ENCODE peak calls at places on chromosome 3, in eight cellular contexts. One of them, this sample, is unnamed.

GRCh38 chr3:179589143-179589542 is 15.3 kb downstream of the MRPL47 start:
- DNase-seq in AG09319: no peak
- DNase-seq in lower leg skin: no peak
- DNase-seq in fibroblast of lung: peak
- DNase-seq in progenitor cell of endocrine pancreas: no peak
- DNase-seq in endothelial cell: no peak
- DNase-seq in glutamatergic neuron: no peak
- DNase-seq in foreskin fibroblast: no peak
- DNase-seq in this sample: no peak

GRCh38 chr3:69737396-69737795 is 1.9 kb upstream of the MITF start:
- DNase-seq in AG09319: no peak
- DNase-seq in lower leg skin: no peak
- DNase-seq in fibroblast of lung: no peak
- DNase-seq in progenitor cell of endocrine pancreas: no peak
- DNase-seq in endothelial cell: no peak
- DNase-seq in glutamatergic neuron: no peak
- DNase-seq in foreskin fibroblast: no peak
- DNase-seq in this sample: no peak

GRCh38 chr3:123390865-123391613 is 57.9 kb downstream of the ADCY5 start:
- DNase-seq in AG09319: peak
- DNase-seq in lower leg skin: peak
- DNase-seq in fibroblast of lung: peak
- DNase-seq in progenitor cell of endocrine pancreas: no peak
- DNase-seq in endothelial cell: no peak
- DNase-seq in glutamatergic neuron: no peak
- DNase-seq in foreskin fibroblast: peak
- DNase-seq in this sample: no peak

GRCh38 chr3:168933614-168934013 is 729.9 kb downstream of the MECOM start:
- DNase-seq in AG09319: no peak
- DNase-seq in lower leg skin: no peak
- DNase-seq in fibroblast of lung: peak
- DNase-seq in progenitor cell of endocrine pancreas: no peak
- DNase-seq in endothelial cell: no peak
- DNase-seq in glutamatergic neuron: no peak
- DNase-seq in foreskin fibroblast: no peak
- DNase-seq in this sample: no peak

GRCh38 chr3:190424108-190424477 is 25.6 kb downstream of the TMEM207 start:
- DNase-seq in AG09319: no peak
- DNase-seq in lower leg skin: no peak
- DNase-seq in fibroblast of lung: no peak
- DNase-seq in progenitor cell of endocrine pancreas: no peak
- DNase-seq in endothelial cell: no peak
- DNase-seq in glutamatergic neuron: no peak
- DNase-seq in foreskin fibroblast: no peak
- DNase-seq in this sample: no peak

GRCh38 chr3:24128195-24129005 is 183.3 kb downstream of the NR1D2 start:
- DNase-seq in AG09319: peak
- DNase-seq in lower leg skin: no peak
- DNase-seq in fibroblast of lung: peak
- DNase-seq in progenitor cell of endocrine pancreas: no peak
- DNase-seq in endothelial cell: no peak
- DNase-seq in glutamatergic neuron: no peak
- DNase-seq in foreskin fibroblast: peak
- DNase-seq in this sample: no peak

GRCh38 chr3:114848087-114848486 is 299.0 kb downstream of the ZBTB20 start:
- DNase-seq in AG09319: no peak
- DNase-seq in lower leg skin: no peak
- DNase-seq in fibroblast of lung: no peak
- DNase-seq in progenitor cell of endocrine pancreas: no peak
- DNase-seq in endothelial cell: no peak
- DNase-seq in glutamatergic neuron: no peak
- DNase-seq in foreskin fibroblast: no peak
- DNase-seq in this sample: no peak

GRCh38 chr3:151434151-151434890 is 26.5 kb downstream of the IGSF10 start:
- DNase-seq in AG09319: peak
- DNase-seq in lower leg skin: no peak
- DNase-seq in fibroblast of lung: peak
- DNase-seq in progenitor cell of endocrine pancreas: no peak
- DNase-seq in endothelial cell: no peak
- DNase-seq in glutamatergic neuron: no peak
- DNase-seq in foreskin fibroblast: peak
- DNase-seq in this sample: no peak

GRCh38 chr3:191303596-191303995 is 25.6 kb upstream of the CCDC50 start:
- DNase-seq in AG09319: no peak
- DNase-seq in lower leg skin: no peak
- DNase-seq in fibroblast of lung: peak
- DNase-seq in progenitor cell of endocrine pancreas: no peak
- DNase-seq in endothelial cell: no peak
- DNase-seq in glutamatergic neuron: no peak
- DNase-seq in foreskin fibroblast: no peak
- DNase-seq in this sample: no peak

GRCh38 chr3:191263365-191263764 is 64.3 kb downstream of the OSTN start:
- DNase-seq in AG09319: no peak
- DNase-seq in lower leg skin: no peak
- DNase-seq in fibroblast of lung: no peak
- DNase-seq in progenitor cell of endocrine pancreas: no peak
- DNase-seq in endothelial cell: no peak
- DNase-seq in glutamatergic neuron: no peak
- DNase-seq in foreskin fibroblast: no peak
- DNase-seq in this sample: no peak

GRCh38 chr3:12822725-12823373 is 18.5 kb downstream of the RPL32 start:
- DNase-seq in AG09319: no peak
- DNase-seq in lower leg skin: no peak
- DNase-seq in fibroblast of lung: no peak
- DNase-seq in progenitor cell of endocrine pancreas: no peak
- DNase-seq in endothelial cell: no peak
- DNase-seq in glutamatergic neuron: no peak
- DNase-seq in foreskin fibroblast: peak
- DNase-seq in this sample: no peak

GRCh38 chr3:52788890-52789745 is 5.5 kb upstream of the ITIH3 start:
- DNase-seq in AG09319: no peak
- DNase-seq in lower leg skin: no peak
- DNase-seq in fibroblast of lung: no peak
- DNase-seq in progenitor cell of endocrine pancreas: no peak
- DNase-seq in endothelial cell: no peak
- DNase-seq in glutamatergic neuron: no peak
- DNase-seq in foreskin fibroblast: no peak
- DNase-seq in this sample: no peak

GRCh38 chr3:13167064-13167743 is 94.0 kb upstream of the IQSEC1 start:
- DNase-seq in AG09319: no peak
- DNase-seq in lower leg skin: no peak
- DNase-seq in fibroblast of lung: no peak
- DNase-seq in progenitor cell of endocrine pancreas: no peak
- DNase-seq in endothelial cell: no peak
- DNase-seq in glutamatergic neuron: no peak
- DNase-seq in foreskin fibroblast: no peak
- DNase-seq in this sample: no peak

GRCh38 chr3:160486459-160486869 is 36.9 kb upstream of the TRIM59 start:
- DNase-seq in AG09319: peak
- DNase-seq in lower leg skin: no peak
- DNase-seq in fibroblast of lung: peak
- DNase-seq in progenitor cell of endocrine pancreas: no peak
- DNase-seq in endothelial cell: no peak
- DNase-seq in glutamatergic neuron: no peak
- DNase-seq in foreskin fibroblast: peak
- DNase-seq in this sample: no peak

GRCh38 chr3:77816470-77816869 is 776.6 kb downstream of the ROBO2 start:
- DNase-seq in AG09319: no peak
- DNase-seq in lower leg skin: no peak
- DNase-seq in fibroblast of lung: peak
- DNase-seq in progenitor cell of endocrine pancreas: no peak
- DNase-seq in endothelial cell: no peak
- DNase-seq in glutamatergic neuron: no peak
- DNase-seq in foreskin fibroblast: no peak
- DNase-seq in this sample: no peak

GRCh38 chr3:77814845-77815244 is 774.9 kb downstream of the ROBO2 start:
- DNase-seq in AG09319: no peak
- DNase-seq in lower leg skin: no peak
- DNase-seq in fibroblast of lung: no peak
- DNase-seq in progenitor cell of endocrine pancreas: no peak
- DNase-seq in endothelial cell: no peak
- DNase-seq in glutamatergic neuron: no peak
- DNase-seq in foreskin fibroblast: no peak
- DNase-seq in this sample: no peak

GRCh38 chr3:77815467-77815866 is 775.6 kb downstream of the ROBO2 start:
- DNase-seq in AG09319: no peak
- DNase-seq in lower leg skin: no peak
- DNase-seq in fibroblast of lung: no peak
- DNase-seq in progenitor cell of endocrine pancreas: no peak
- DNase-seq in endothelial cell: peak
- DNase-seq in glutamatergic neuron: peak
- DNase-seq in foreskin fibroblast: peak
- DNase-seq in this sample: no peak
- TF ChIP-seq CTCF in AG09319: peak
- TF ChIP-seq CTCF in lower leg skin: no peak
- TF ChIP-seq CTCF in fibroblast of lung: peak
- TF ChIP-seq CTCF in progenitor cell of endocrine pancreas: peak
- TF ChIP-seq CTCF in endothelial cell: peak
- TF ChIP-seq CTCF in glutamatergic neuron: peak
- TF ChIP-seq CTCF in foreskin fibroblast: peak
- TF ChIP-seq CTCF in this sample: no peak

DNA sequence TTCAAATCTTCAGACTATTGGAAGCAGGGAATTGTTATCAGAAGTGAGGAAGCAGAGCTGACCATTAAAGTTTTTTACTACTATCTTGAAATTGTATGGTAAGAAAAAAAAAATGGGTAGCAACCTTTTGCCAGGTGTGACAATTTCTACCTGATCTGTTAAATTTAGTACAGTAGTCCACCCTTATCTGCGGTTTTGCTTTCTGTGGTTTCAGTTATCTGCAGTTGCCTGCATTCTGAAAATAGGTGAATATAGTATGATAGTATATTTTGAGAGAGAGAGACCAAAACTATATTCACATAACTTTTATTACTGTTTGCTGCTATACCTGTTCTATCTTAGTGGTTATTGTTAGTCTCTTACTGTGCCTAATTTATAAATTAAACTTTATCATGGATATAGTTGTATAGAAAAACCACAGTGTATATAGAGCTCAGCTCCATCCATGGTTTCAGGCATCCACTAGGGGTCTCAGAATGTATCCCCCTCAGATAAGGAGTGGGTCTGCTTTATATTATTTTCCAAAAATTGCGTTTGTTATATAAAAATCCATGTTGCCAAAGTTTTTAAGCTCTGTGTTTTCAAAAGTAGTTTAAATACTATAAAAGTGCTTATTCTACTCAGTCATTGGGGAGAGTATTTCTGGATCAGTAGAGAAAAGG is 69.9 kb downstream of the PTPRG start:
- DNase-seq in AG09319: no peak
- DNase-seq in lower leg skin: no peak
- DNase-seq in fibroblast of lung: no peak
- DNase-seq in progenitor cell of endocrine pancreas: no peak
- DNase-seq in endothelial cell: no peak
- DNase-seq in glutamatergic neuron: no peak
- DNase-seq in foreskin fibroblast: no peak
- DNase-seq in this sample: no peak
- TF ChIP-seq CTCF in AG09319: no peak
- TF ChIP-seq CTCF in lower leg skin: no peak
- TF ChIP-seq CTCF in fibroblast of lung: no peak
- TF ChIP-seq CTCF in progenitor cell of endocrine pancreas: no peak
- TF ChIP-seq CTCF in endothelial cell: no peak
- TF ChIP-seq CTCF in glutamatergic neuron: no peak
- TF ChIP-seq CTCF in foreskin fibroblast: no peak
- TF ChIP-seq CTCF in this sample: no peak

GRCh38 chr3:78165876-78166275 is 1126.0 kb downstream of the ROBO2 start:
- DNase-seq in AG09319: no peak
- DNase-seq in lower leg skin: no peak
- DNase-seq in fibroblast of lung: no peak
- DNase-seq in progenitor cell of endocrine pancreas: no peak
- DNase-seq in endothelial cell: no peak
- DNase-seq in glutamatergic neuron: no peak
- DNase-seq in foreskin fibroblast: no peak
- DNase-seq in this sample: no peak
- TF ChIP-seq CTCF in AG09319: peak
- TF ChIP-seq CTCF in lower leg skin: no peak
- TF ChIP-seq CTCF in fibroblast of lung: peak
- TF ChIP-seq CTCF in progenitor cell of endocrine pancreas: peak
- TF ChIP-seq CTCF in endothelial cell: no peak
- TF ChIP-seq CTCF in glutamatergic neuron: no peak
- TF ChIP-seq CTCF in foreskin fibroblast: peak
- TF ChIP-seq CTCF in this sample: no peak

GRCh38 chr3:38004415-38005075 is 14.0 kb downstream of the VILL start:
- DNase-seq in AG09319: no peak
- DNase-seq in lower leg skin: peak
- DNase-seq in fibroblast of lung: peak
- DNase-seq in progenitor cell of endocrine pancreas: peak
- DNase-seq in endothelial cell: peak
- DNase-seq in glutamatergic neuron: peak
- DNase-seq in foreskin fibroblast: peak
- DNase-seq in this sample: no peak

GRCh38 chr3:38003817-38004414 is 13.3 kb downstream of the VILL start:
- DNase-seq in AG09319: no peak
- DNase-seq in lower leg skin: no peak
- DNase-seq in fibroblast of lung: no peak
- DNase-seq in progenitor cell of endocrine pancreas: no peak
- DNase-seq in endothelial cell: no peak
- DNase-seq in glutamatergic neuron: no peak
- DNase-seq in foreskin fibroblast: no peak
- DNase-seq in this sample: no peak

GRCh38 chr3:38002940-38003339 is 12.4 kb downstream of the VILL start:
- DNase-seq in AG09319: no peak
- DNase-seq in lower leg skin: no peak
- DNase-seq in fibroblast of lung: no peak
- DNase-seq in progenitor cell of endocrine pancreas: no peak
- DNase-seq in endothelial cell: no peak
- DNase-seq in glutamatergic neuron: no peak
- DNase-seq in foreskin fibroblast: no peak
- DNase-seq in this sample: no peak

GRCh38 chr3:38002291-38002876 is 11.8 kb downstream of the VILL start:
- DNase-seq in AG09319: no peak
- DNase-seq in lower leg skin: no peak
- DNase-seq in fibroblast of lung: no peak
- DNase-seq in progenitor cell of endocrine pancreas: no peak
- DNase-seq in endothelial cell: no peak
- DNase-seq in glutamatergic neuron: no peak
- DNase-seq in foreskin fibroblast: no peak
- DNase-seq in this sample: no peak

DNA sequence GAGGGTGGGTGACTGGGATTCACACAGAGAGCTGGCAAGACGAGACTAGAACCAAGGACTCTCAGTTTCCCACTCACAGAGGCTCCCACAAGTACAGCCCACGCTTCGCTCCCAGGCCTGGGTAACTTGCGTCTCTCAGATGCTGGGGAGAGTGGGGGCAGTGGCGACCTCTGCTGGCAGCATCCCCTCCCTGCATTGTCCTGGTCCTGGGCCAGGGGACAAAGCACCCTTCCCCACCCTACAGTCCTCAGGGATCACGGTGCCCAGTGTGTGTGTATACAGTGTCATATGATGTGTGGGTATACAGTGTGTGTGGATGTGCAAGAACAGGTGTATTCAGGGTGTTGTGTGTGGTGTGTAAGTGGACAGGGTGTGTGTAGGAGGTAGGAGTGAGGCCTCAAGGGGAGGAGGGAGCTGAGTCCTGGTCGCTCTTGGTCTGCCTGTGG is 12.8 kb downstream of the VILL start:
- DNase-seq in AG09319: no peak
- DNase-seq in lower leg skin: no peak
- DNase-seq in fibroblast of lung: peak
- DNase-seq in progenitor cell of endocrine pancreas: peak
- DNase-seq in endothelial cell: peak
- DNase-seq in glutamatergic neuron: peak
- DNase-seq in foreskin fibroblast: peak
- DNase-seq in this sample: peak
- TF ChIP-seq CTCF in AG09319: peak
- TF ChIP-seq CTCF in lower leg skin: no peak
- TF ChIP-seq CTCF in fibroblast of lung: peak
- TF ChIP-seq CTCF in progenitor cell of endocrine pancreas: peak
- TF ChIP-seq CTCF in endothelial cell: peak
- TF ChIP-seq CTCF in glutamatergic neuron: peak
- TF ChIP-seq CTCF in foreskin fibroblast: peak
- TF ChIP-seq CTCF in this sample: no peak